ENCODE peak calls at places on chromosomes 6 and 20, in five cellular contexts. X, V, O, Y and E are unnamed samples. For H3K27me3, the result is how much of the 10 kb centered on the place peaks cover.

GRCh38 chr20:14178952-14179351 is 158.5 kb downstream of the FLRT3 start:
- DNase-seq in Y (no peak), O (no peak), X (no peak), V (no peak), E (no peak)

GRCh38 chr20:51184289-51184688 is 161.4 kb upstream of the KCNG1 start:
- DNase-seq in X (no peak), V (no peak), Y (peak), O (no peak), E (no peak)

GRCh38 chr6:43386492-43386891 is 17.0 kb upstream of the ZNF318 start:
- DNase-seq in O (no peak), V (no peak), Y (no peak), X (no peak), E (no peak)

GRCh38 chr6:139014945-139015344 is 13.6 kb upstream of the ABRACL start:
- DNase-seq in Y (no peak), V (no peak), X (no peak), O (no peak), E (no peak)

GRCh38 chr6:129621252-129621651 is 88.7 kb downstream of the ARHGAP18 start:
- DNase-seq in V (no peak), O (no peak), Y (no peak), X (peak), E (peak)

GRCh38 chr20:22805219-22805618 is 220.8 kb upstream of the FOXA2 start:
- DNase-seq in O (no peak), X (peak), V (no peak), Y (peak), E (peak)

GRCh38 chr20:7291319-7291943 is 523.9 kb downstream of the BMP2 start:
- DNase-seq in V (no peak), X (no peak), Y (no peak), O (no peak), E (peak)

GRCh38 chr6:19311786-19312185 is 525.4 kb upstream of the ID4 start:
- DNase-seq in X (no peak), Y (no peak), O (peak), V (peak), E (peak)

GRCh38 chr6:41226752-41227151 is 1.4 kb upstream of the TREML4 start:
- DNase-seq in X (no peak), O (no peak), Y (peak), V (no peak), E (no peak)

GRCh38 chr6:13234130-13234529 is 94.2 kb downstream of the TBC1D7 start:
- DNase-seq in O (no peak), V (no peak), X (no peak), Y (peak), E (no peak)

GRCh38 chr6:41023114-41023513 is 15.9 kb downstream of the UNC5CL start:
- DNase-seq in O (no peak), V (no peak), Y (no peak), X (no peak), E (no peak)

GRCh38 chr20:41318271-41318649 is 729 bp upstream of the ZHX3 start:
- DNase-seq in X (no peak), V (no peak), O (no peak), Y (no peak), E (no peak)

GRCh38 chr6:81002126-81002525 is 750.4 kb downstream of the TENT5A start:
- DNase-seq in V (no peak), O (no peak), Y (no peak), X (peak), E (no peak)

GRCh38 chr6:110513001-110513400 is 36.6 kb upstream of the SLC22A16 start:
- DNase-seq in X (no peak), Y (no peak), O (no peak), V (no peak), E (no peak)

GRCh38 chr6:39530201-39530759 is 194.9 kb downstream of the KIF6 start:
- DNase-seq in Y (peak), O (no peak), X (peak), V (no peak), E (no peak)

GRCh38 chr6:143271024-143271423 is 179.5 kb downstream of the ADAT2 start:
- DNase-seq in V (no peak), X (peak), O (no peak), Y (no peak), E (no peak)

GRCh38 chr6:157267109-157267611 is 56.2 kb downstream of the TMEM242 start:
- DNase-seq in X (no peak), Y (no peak), O (no peak), V (no peak), E (peak)

GRCh38 chr6:83853178-83853967 is at the start of gene RIPPLY2:
- DNase-seq in O (peak), V (peak), Y (no peak), X (peak), E (peak)

GRCh38 chr6:148516116-148517016 is 173.7 kb downstream of the SASH1 start:
- DNase-seq in O (no peak), X (no peak), V (no peak), Y (no peak), E (no peak)

GRCh38 chr6:13302751-13303667 is 25.3 kb downstream of the TBC1D7 start:
- DNase-seq in Y (peak), V (no peak), X (peak), O (no peak), E (no peak)

GRCh38 chr20:1818247-1818840 is 76.9 kb upstream of the SIRPA start:
- DNase-seq in X (no peak), V (no peak), O (no peak), Y (no peak), E (no peak)

GRCh38 chr20:1820137-1821074 is 74.8 kb upstream of the SIRPA start:
- DNase-seq in O (no peak), Y (no peak), V (no peak), X (peak), E (no peak)

GRCh38 chr20:1818895-1819294 is 76.3 kb upstream of the SIRPA start:
- DNase-seq in X (no peak), V (no peak), Y (no peak), O (no peak), E (no peak)

GRCh38 chr20:1817577-1818211 is 77.5 kb upstream of the SIRPA start:
- DNase-seq in O (no peak), X (no peak), V (no peak), Y (no peak), E (peak)

DNA sequence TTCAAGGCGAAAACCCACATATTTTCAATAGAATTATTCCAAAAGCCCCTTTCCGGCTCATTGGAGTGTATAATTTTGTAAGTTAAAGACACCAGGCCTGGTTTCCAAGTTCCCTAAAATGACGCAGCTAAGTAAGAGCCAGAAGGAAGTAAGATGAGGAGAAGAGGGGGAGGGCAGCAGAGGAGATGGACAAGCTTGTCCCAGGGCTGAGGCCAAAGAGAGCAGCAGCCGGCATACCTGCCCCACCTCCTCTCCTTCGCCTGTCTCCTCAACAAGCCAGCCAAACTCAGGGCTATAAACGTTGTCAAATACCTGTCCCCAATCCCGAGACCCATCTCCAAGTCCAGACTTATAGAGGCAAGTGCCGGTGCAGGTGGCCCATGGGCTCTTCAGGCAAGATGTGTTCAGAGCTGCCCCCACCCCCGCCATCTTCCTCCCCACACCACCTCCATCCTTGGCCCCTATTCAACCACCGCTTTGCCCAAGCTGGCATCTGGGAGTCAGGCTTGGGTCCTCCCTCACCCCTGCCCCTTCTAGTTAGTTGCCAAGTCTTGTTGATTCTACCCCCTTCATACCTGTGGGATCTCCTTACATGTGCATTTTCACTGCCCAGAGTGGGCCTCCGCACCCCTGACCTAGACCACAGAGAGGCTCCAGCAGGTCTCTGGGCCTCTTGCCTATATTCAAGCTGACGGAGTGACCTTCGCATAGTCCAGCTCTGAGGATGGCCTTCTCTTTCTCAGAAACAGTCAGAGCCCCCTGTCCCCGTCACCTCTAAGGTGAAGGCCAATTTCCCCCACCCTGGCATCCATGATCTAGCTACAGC is 75.7 kb upstream of the SIRPA start:
- DNase-seq in V (no peak), O (no peak), X (no peak), Y (no peak), E (no peak)
- H2BK120ac ChIP-seq in V (peak), O (no peak), X (peak), Y (no peak), E (no peak)

GRCh38 chr20:59428006-59428405 is 127.6 kb downstream of the EDN3 start:
- DNase-seq in V (no peak), Y (no peak), O (no peak), X (no peak), E (no peak)
- H3K27me3 ChIP-seq in V (under half), Y (under half), O (under half), X (under half), E (under half)

DNA sequence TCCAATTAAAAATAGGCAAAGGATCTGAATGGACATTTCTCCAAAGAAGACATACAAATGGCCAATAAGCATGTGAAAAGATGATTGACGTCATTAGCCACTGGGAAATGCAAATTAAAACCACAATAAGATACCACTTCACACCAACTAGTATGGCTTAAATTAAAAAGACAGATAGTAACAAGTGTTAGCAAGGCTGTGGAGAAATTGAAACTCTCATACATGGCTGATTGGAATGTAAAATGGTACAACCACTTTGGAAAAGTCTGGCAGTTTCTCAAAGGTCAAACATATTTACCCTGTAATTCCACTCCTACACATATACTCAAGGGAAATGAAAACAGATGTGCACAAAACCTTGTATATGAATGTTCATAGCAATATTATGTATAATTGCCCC is 83.6 kb downstream of the CEP57L1 start:
- DNase-seq in O (no peak), Y (no peak), V (no peak), X (no peak), E (no peak)
- H2BK12ac ChIP-seq in O (no peak), Y (no peak), V (no peak), X (no peak), E (no peak)

GRCh38 chr6:1396952-1397868 is 7.8 kb downstream of the FOXF2 start:
- DNase-seq in V (no peak), O (peak), Y (peak), X (peak), E (peak)

GRCh38 chr6:1395496-1395895 is 6.1 kb downstream of the FOXF2 start:
- DNase-seq in O (no peak), X (no peak), Y (no peak), V (no peak), E (no peak)

GRCh38 chr6:1393641-1394283 is 4.4 kb downstream of the FOXF2 start:
- DNase-seq in V (no peak), Y (no peak), X (no peak), O (peak), E (no peak)

GRCh38 chr6:1394591-1395463 is 5.5 kb downstream of the FOXF2 start:
- DNase-seq in Y (no peak), V (no peak), O (peak), X (no peak), E (no peak)

GRCh38 chr6:1395941-1396908 is 6.8 kb downstream of the FOXF2 start:
- DNase-seq in O (no peak), V (no peak), Y (no peak), X (no peak), E (no peak)
- H2BK120ac ChIP-seq in O (no peak), V (no peak), Y (no peak), X (no peak), E (no peak)

GRCh38 chr6:165159459-165159858 is 149.9 kb downstream of the C6orf118 start:
- DNase-seq in X (no peak), Y (no peak), O (no peak), V (no peak), E (no peak)

GRCh38 chr6:165163519-165163918 is 145.9 kb downstream of the C6orf118 start:
- DNase-seq in X (no peak), O (no peak), Y (no peak), V (no peak), E (no peak)
- H3K27me3 ChIP-seq in X (under half), O (under half), Y (under half), V (under half), E (under half)

GRCh38 chr6:99739526-99739925 is 132.9 kb downstream of the PRDM13 start:
- DNase-seq in O (no peak), Y (no peak), X (no peak), V (no peak), E (no peak)

GRCh38 chr6:99745651-99746050 is 139.0 kb downstream of the PRDM13 start:
- DNase-seq in V (no peak), O (no peak), X (no peak), Y (no peak), E (no peak)

GRCh38 chr6:99746261-99746895 is 139.7 kb downstream of the PRDM13 start:
- DNase-seq in V (peak), X (peak), O (peak), Y (peak), E (peak)

GRCh38 chr6:99741092-99741491 is 134.5 kb downstream of the PRDM13 start:
- DNase-seq in Y (no peak), V (no peak), X (no peak), O (no peak), E (no peak)

GRCh38 chr6:99743647-99744046 is 137.0 kb downstream of the PRDM13 start:
- DNase-seq in O (no peak), V (no peak), X (no peak), Y (no peak), E (no peak)
- H2BK12ac ChIP-seq in O (no peak), V (no peak), X (no peak), Y (no peak), E (no peak)

GRCh38 chr6:63816979-63817436 is 181.4 kb downstream of the PHF3 start:
- DNase-seq in X (peak), O (no peak), V (no peak), Y (no peak), E (peak)

GRCh38 chr6:63824722-63825121 is 189.1 kb downstream of the PHF3 start:
- DNase-seq in X (no peak), V (no peak), Y (no peak), O (no peak), E (no peak)

GRCh38 chr6:63817492-63818050 is 182.0 kb downstream of the PHF3 start:
- DNase-seq in X (no peak), V (no peak), O (no peak), Y (peak), E (no peak)

GRCh38 chr6:63819831-63820230 is 184.2 kb downstream of the PHF3 start:
- DNase-seq in O (no peak), Y (no peak), V (no peak), X (peak), E (no peak)

GRCh38 chr6:63821442-63821841 is 185.8 kb downstream of the PHF3 start:
- DNase-seq in O (no peak), X (peak), V (no peak), Y (no peak), E (no peak)
- H2BK120ac ChIP-seq in O (no peak), X (no peak), V (no peak), Y (no peak), E (no peak)

DNA sequence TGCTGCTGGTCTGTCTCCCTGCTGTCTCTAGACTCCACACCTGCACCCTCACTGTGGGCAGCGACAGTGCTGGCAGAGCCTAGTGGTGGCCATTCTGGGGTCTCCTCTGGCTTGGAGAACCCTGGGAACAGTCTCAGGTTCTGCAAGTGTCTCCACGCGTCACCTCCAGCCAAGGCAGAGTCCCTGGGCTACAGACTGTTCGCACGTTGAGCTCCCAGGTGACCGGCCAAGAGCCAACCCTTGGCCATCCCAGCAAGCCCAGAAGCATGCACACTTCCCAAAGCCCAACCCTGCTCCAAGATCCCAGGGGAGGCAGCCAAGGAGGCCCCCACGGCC is 4.8 kb downstream of the EEF1A2 start:
- DNase-seq in Y (no peak), V (no peak), O (no peak), X (no peak), E (no peak)
- H3K27me3 ChIP-seq in Y (under half), V (under half), O (under half), X (under half), E (under half)

DNA sequence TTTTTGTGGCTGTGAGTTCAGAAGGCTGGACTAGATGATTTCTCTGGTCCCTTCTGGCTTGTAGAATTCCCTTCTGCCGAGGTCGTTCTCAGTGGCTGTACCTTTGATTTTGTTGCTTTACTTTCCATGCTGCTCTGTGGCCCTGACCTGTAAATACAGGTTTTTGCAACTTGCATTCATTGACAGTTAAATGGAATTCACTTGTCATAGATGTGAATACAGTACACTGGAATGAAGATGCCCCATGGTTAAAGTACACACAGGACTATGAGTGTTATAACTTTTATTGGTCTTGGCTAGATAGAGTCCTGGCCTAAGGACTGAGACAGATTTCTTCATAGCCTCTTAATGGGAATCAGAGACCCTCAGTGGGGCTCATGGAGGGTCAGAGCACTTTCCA is 12.9 kb upstream of the EFCAB8 start:
- DNase-seq in V (no peak), Y (no peak), O (no peak), X (no peak), E (no peak)
- H2BK12ac ChIP-seq in V (no peak), Y (no peak), O (no peak), X (no peak), E (no peak)